ENCODE peak calls at places on chromosomes 16 and 17, in six cellular contexts. V is H9; C is AG04450; H is WERI-Rb-1; B is A549; J is CD8-positive, alpha-beta T cell. O is an unnamed sample.

GRCh38 chr17:79114455-79115301 is 40.1 kb downstream of the ENGASE start:
- DNase-seq in V (no peak), C (no peak), H (peak), B (no peak), J (no peak), O (no peak)

GRCh38 chr17:68707032-68707431 is 105.9 kb upstream of the FAM20A start:
- DNase-seq in V (no peak), C (no peak), H (no peak), B (no peak), J (no peak), O (peak)

GRCh38 chr17:30961213-30962188 is 9.3 kb upstream of the RNF135 start:
- DNase-seq in V (no peak), C (no peak), H (no peak), B (peak), J (no peak), O (no peak)

GRCh38 chr17:81483085-81483861 is 29.3 kb downstream of the ACTG1 start:
- DNase-seq in V (peak), C (no peak), H (no peak), B (no peak), J (no peak), O (no peak)

GRCh38 chr16:64012166-64012565 is 1109.7 kb downstream of the CDH11 start:
- DNase-seq in V (no peak), C (no peak), H (no peak), B (no peak), J (no peak), O (no peak)

GRCh38 chr17:8922451-8922850 is 43.1 kb downstream of the PIK3R5 start:
- DNase-seq in V (no peak), C (peak), H (no peak), B (no peak), J (no peak), O (no peak)

GRCh38 chr17:73521376-73521775 is 122.9 kb downstream of the SDK2 start:
- DNase-seq in V (no peak), C (no peak), H (no peak), B (no peak), J (no peak), O (no peak)

GRCh38 chr17:71334041-71334781 is 786.6 kb upstream of the SOX9 start:
- DNase-seq in V (no peak), C (no peak), H (no peak), B (no peak), J (no peak), O (no peak)

GRCh38 chr17:15398291-15398690 is 56.9 kb upstream of the TEKT3 start:
- DNase-seq in V (no peak), C (no peak), H (no peak), B (no peak), J (no peak), O (no peak)

GRCh38 chr16:1137604-1138003 is 15.3 kb upstream of the CACNA1H start:
- DNase-seq in V (no peak), C (no peak), H (no peak), B (no peak), J (no peak), O (no peak)

DNA sequence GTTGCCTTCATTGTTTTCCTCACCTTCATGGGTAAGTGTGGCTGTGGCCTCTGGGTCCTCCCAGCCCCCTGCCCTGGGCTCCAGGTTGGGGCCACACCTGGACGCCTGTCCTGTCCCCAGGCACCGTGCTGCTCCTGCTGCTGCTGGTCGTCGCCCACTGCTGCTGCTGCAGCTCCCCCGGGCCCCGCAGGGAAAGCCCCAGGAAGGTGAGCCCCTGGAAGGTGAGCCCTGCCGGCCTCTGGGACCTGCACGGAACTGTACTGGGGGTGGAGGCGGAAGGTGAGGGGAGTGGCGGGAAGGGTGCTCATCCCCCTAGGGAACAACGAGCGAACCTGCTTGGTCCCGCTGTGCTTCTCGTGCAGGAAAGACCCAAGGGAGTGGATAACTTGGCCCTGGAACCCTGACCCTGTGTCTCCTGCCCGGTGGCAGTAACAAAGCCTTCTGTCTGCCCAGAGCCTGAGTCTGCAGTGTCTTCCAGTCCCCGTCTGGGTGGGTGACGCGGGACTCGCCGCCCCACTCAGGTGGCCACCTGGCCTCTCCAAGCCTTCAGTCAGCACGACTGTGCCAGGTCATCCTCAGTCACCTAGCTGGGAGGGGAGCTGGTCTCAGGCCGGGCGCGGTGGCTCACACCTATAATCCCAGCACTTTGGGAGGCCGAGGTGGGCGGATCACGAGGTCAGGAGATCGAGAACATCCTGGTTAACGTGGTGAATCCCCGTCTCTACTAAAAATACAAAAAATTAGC is 831 bp downstream of the SMIM22 start:
- DNase-seq in V (no peak), C (no peak), H (no peak), B (no peak), J (no peak), O (no peak)
- H3K27ac ChIP-seq in V (no peak), C (no peak), H (no peak), B (no peak), J (no peak), O (no peak)

DNA sequence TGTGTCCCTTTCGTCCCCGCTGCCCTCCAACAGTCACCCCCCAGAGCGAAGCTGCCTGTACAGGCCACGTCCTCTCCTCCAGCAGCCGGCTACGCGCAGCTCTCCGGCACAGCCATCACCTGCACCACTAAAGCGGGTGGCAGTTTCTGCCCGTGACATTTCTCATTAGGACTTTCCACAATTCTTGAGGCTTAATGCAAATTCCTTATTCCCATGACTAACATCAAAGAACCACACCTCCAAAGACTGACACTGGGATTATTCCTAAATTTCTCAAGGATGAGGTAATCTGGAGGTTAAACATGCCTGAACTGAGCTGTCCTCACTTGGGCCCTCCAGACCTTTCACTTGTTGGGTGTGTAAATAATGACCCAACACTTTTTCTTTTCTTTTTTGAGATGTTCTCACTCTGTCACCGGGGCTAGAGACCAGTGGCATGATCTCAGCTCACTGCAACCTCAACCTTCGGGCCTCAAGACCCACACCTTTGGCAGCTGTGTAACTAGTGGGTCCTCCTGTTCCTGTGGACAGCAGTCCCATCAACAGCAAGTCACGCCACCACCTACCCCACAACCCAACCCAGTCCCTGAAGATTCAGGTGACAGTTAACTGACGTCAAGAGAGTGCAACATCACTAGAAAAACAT is 11.7 kb downstream of the ANKRD11 start:
- DNase-seq in V (no peak), C (no peak), H (no peak), B (peak), J (no peak), O (no peak)
- H3K27ac ChIP-seq in V (no peak), C (peak), H (no peak), B (peak), J (peak), O (no peak)

GRCh38 chr17:28841901-28842281 is 699 bp downstream of the FAM222B start:
- DNase-seq in V (no peak), C (no peak), H (no peak), B (no peak), J (no peak), O (no peak)
- H3K27ac ChIP-seq in V (no peak), C (peak), H (peak), B (peak), J (peak), O (peak)

GRCh38 chr17:64343071-64343774 is 47.4 kb downstream of the PECAM1 start:
- DNase-seq in V (no peak), C (no peak), H (no peak), B (no peak), J (no peak), O (no peak)
- H3K27ac ChIP-seq in V (no peak), C (no peak), H (no peak), B (peak), J (no peak), O (no peak)

O was measured in caudate nucleus.